ENCODE peak calls at places on chromosomes 1 and 21, in seven cellular contexts. B, N, R, Z, V, F and T are unnamed samples.
A peak's percentile ranks its signal among the peaks of the same experiment; 100 is the strongest.

GRCh38 chr1:28280501-28280900 is 21.2 kb downstream of the SESN2 start:
- DNase-seq in Z (no peak), R (no peak), F (no peak), N (no peak), B (no peak), V (no peak), T (peak; percentile 34)

GRCh38 chr1:19485362-19486187 is at the start of gene CAPZB:
- DNase-seq in B (peak; percentile 75), F (peak; percentile 94), N (peak; percentile 96), Z (peak; percentile 57), V (peak; percentile 88), R (peak; percentile 63), T (peak; percentile 97)

GRCh38 chr21:44618909-44619308 is 7.0 kb downstream of the KRTAP10-8 start:
- DNase-seq in B (no peak), V (no peak), N (peak; percentile 59), F (no peak), Z (no peak), R (no peak), T (no peak)

GRCh38 chr21:33657124-33657842 is 15.0 kb downstream of the ITSN1 start:
- DNase-seq in R (no peak), F (peak; percentile 63), V (no peak), B (no peak), N (no peak), Z (no peak), T (no peak)

GRCh38 chr1:107689157-107689556 is 275.8 kb downstream of the VAV3 start:
- DNase-seq in F (no peak), V (no peak), R (no peak), B (no peak), Z (peak; percentile 70), N (no peak), T (no peak)

GRCh38 chr1:112504666-112505399 is 3.9 kb upstream of the WNT2B start:
- DNase-seq in Z (no peak), N (no peak), V (no peak), B (no peak), F (no peak), R (no peak), T (no peak)

GRCh38 chr1:73801912-73802429 is 396.0 kb downstream of the LRRIQ3 start:
- DNase-seq in R (no peak), V (no peak), Z (no peak), N (no peak), F (no peak), B (no peak), T (no peak)

GRCh38 chr1:217539510-217539909 is 91.4 kb downstream of the GPATCH2 start:
- DNase-seq in Z (no peak), R (no peak), F (no peak), N (no peak), B (no peak), V (no peak), T (no peak)

GRCh38 chr1:21242846-21243245 is 47.4 kb downstream of the ECE1 start:
- DNase-seq in V (no peak), F (no peak), Z (peak; percentile 47), N (no peak), B (no peak), R (no peak), T (no peak)

GRCh38 chr21:26491663-26492062 is 81.4 kb downstream of the CYYR1 start:
- DNase-seq in V (no peak), Z (no peak), R (no peak), N (no peak), F (no peak), B (no peak), T (no peak)

GRCh38 chr1:204123376-204123775 is 28.5 kb downstream of the ETNK2 start:
- DNase-seq in B (no peak), N (no peak), Z (no peak), R (no peak), V (no peak), F (peak; percentile 23), T (no peak)

GRCh38 chr1:19385869-19386591 is 73.9 kb downstream of the SLC66A1 start:
- DNase-seq in R (no peak), N (no peak), Z (no peak), B (peak; percentile 31), F (peak; percentile 84), V (no peak), T (peak; percentile 66)

GRCh38 chr1:211764701-211765100 is 65.9 kb downstream of the LPGAT1 start:
- DNase-seq in N (no peak), B (no peak), F (no peak), V (no peak), R (no peak), Z (no peak), T (no peak)

GRCh38 chr1:203117611-203118575 is 9.6 kb upstream of the ADORA1 start:
- DNase-seq in B (peak; percentile 45), Z (no peak), N (peak; percentile 55), V (peak; percentile 12), R (no peak), F (peak; percentile 81), T (peak; percentile 68)

GRCh38 chr1:6776389-6776788 is 8.9 kb upstream of the CAMTA1 start:
- DNase-seq in N (no peak), B (no peak), F (no peak), Z (no peak), V (no peak), R (no peak), T (no peak)

GRCh38 chr1:6048179-6048867 is 2.6 kb downstream of the KCNAB2 start:
- DNase-seq in V (no peak), B (no peak), F (no peak), Z (no peak), N (no peak), R (no peak), T (no peak)

GRCh38 chr1:71351438-71351837 is 270.6 kb upstream of the ZRANB2 start:
- DNase-seq in Z (no peak), B (peak; percentile 66), V (no peak), R (no peak), N (no peak), F (peak; percentile 89), T (no peak)

GRCh38 chr1:9996624-9997582 is at the start of gene RBP7:
- DNase-seq in V (peak; percentile 10), F (no peak), B (peak; percentile 7), Z (no peak), N (peak; percentile 5), R (no peak), T (peak; percentile 35)

GRCh38 chr1:23556661-23557470 is 2.4 kb downstream of the ID3 start:
- DNase-seq in F (peak; percentile 86), V (no peak), Z (peak; percentile 85), N (no peak), R (no peak), B (peak; percentile 74), T (no peak)

GRCh38 chr1:115239148-115239820 is 98.8 kb downstream of the NGF start:
- DNase-seq in V (no peak), R (no peak), Z (no peak), B (peak; percentile 89), F (peak; percentile 56), N (no peak), T (no peak)

GRCh38 chr1:69985901-69986439 is 219.4 kb downstream of the LRRC40 start:
- DNase-seq in V (no peak), F (no peak), B (no peak), Z (no peak), N (no peak), R (no peak), T (no peak)

GRCh38 chr1:55519937-55520683 is 304.9 kb upstream of the USP24 start:
- DNase-seq in F (no peak), N (no peak), R (no peak), B (no peak), Z (no peak), V (no peak), T (no peak)

GRCh38 chr21:32803651-32804050 is 32.1 kb upstream of the PAXBP1 start:
- DNase-seq in R (no peak), V (no peak), B (peak; percentile 8), F (no peak), Z (no peak), N (no peak), T (no peak)

GRCh38 chr1:25090707-25091422 is 141.4 kb downstream of the SYF2 start:
- DNase-seq in R (no peak), N (no peak), B (no peak), F (no peak), V (no peak), Z (no peak), T (no peak)

GRCh38 chr1:172383541-172383940 is 36.9 kb upstream of the C1orf105 start:
- DNase-seq in B (peak; percentile 66), N (no peak), V (no peak), F (peak; percentile 65), Z (no peak), R (no peak), T (no peak)

GRCh38 chr1:15020943-15021745 is 132.4 kb upstream of the TMEM51 start:
- DNase-seq in R (no peak), V (no peak), N (no peak), F (no peak), B (no peak), Z (no peak), T (no peak)

GRCh38 chr1:207806531-207807394 is 54.9 kb downstream of the CD46 start:
- DNase-seq in F (no peak), V (no peak), N (no peak), R (no peak), Z (no peak), B (peak; percentile 49), T (no peak)

GRCh38 chr1:192544983-192545393 is 30.6 kb upstream of the RGS1 start:
- DNase-seq in Z (peak; percentile 52), F (peak; percentile 81), R (no peak), V (no peak), N (peak; percentile 33), B (peak; percentile 56), T (no peak)